ENCODE peak calls at places on chromosome 17, in six cellular contexts. T is GM23338, V is GM12878, Q is endothelial cell of umbilical vein, K is K562, O is HCT116. S is an unnamed sample.

GRCh38 chr17:40542562-40543411 is 22.5 kb downstream of the CCR7 start:
- DNase-seq in T (no peak), V (no peak), Q (peak; percentile 67), K (no peak), O (no peak), S (no peak)

GRCh38 chr17:2053380-2054261 is 1.3 kb upstream of the HIC1 start:
- DNase-seq in T (peak; percentile 88), V (no peak), Q (peak; percentile 76), K (peak; percentile 38), O (no peak), S (no peak)

GRCh38 chr17:64661731-64661980 is 451 bp downstream of the SMURF2 start:
- DNase-seq in T (no peak), V (no peak), Q (no peak), K (no peak), O (no peak), S (no peak)

GRCh38 chr17:3557768-3558583 is at the start of gene TRPV3:
- DNase-seq in T (no peak), V (peak; percentile 66), Q (no peak), K (peak; percentile 87), O (peak; percentile 21), S (no peak)

GRCh38 chr17:31072186-31072585 is 22.6 kb upstream of the NF1 start:
- DNase-seq in T (peak; percentile 20), V (no peak), Q (no peak), K (no peak), O (no peak), S (peak; percentile 42)

GRCh38 chr17:12134587-12134986 is 113.9 kb downstream of the MAP2K4 start:
- DNase-seq in T (no peak), V (no peak), Q (no peak), K (no peak), O (no peak), S (no peak)

GRCh38 chr17:16107165-16107770 is 107.6 kb downstream of the TTC19 start:
- DNase-seq in T (no peak), V (no peak), Q (no peak), K (no peak), O (no peak), S (no peak)

GRCh38 chr17:65359016-65359415 is 202.4 kb downstream of the AXIN2 start:
- DNase-seq in T (no peak), V (no peak), Q (peak; percentile 66), K (no peak), O (peak; percentile 56), S (no peak)

GRCh38 chr17:2405247-2405926 is 4.5 kb upstream of the MNT start:
- DNase-seq in T (no peak), V (no peak), Q (peak; percentile 43), K (no peak), O (no peak), S (no peak)

GRCh38 chr17:10226930-10227695 is 28.7 kb upstream of the GAS7 start:
- DNase-seq in T (peak; percentile 82), V (no peak), Q (no peak), K (peak; percentile 76), O (peak; percentile 23), S (no peak)

GRCh38 chr17:13362341-13363122 is 239.2 kb downstream of the HS3ST3A1 start:
- DNase-seq in T (no peak), V (no peak), Q (no peak), K (no peak), O (no peak), S (no peak)

GRCh38 chr17:51322390-51323029 is 62.2 kb downstream of the UTP18 start:
- DNase-seq in T (peak; percentile 88), V (no peak), Q (peak; percentile 26), K (peak; percentile 24), O (peak; percentile 61), S (no peak)

GRCh38 chr17:47694818-47695663 is 1.1 kb downstream of the TBKBP1 start:
- DNase-seq in T (peak; percentile 71), V (no peak), Q (peak; percentile 55), K (peak; percentile 68), O (no peak), S (no peak)

GRCh38 chr17:48444531-48445247 is 14.7 kb upstream of the SKAP1 start:
- DNase-seq in T (peak; percentile 28), V (no peak), Q (no peak), K (no peak), O (no peak), S (no peak)

GRCh38 chr17:27217631-27218030 is 76.3 kb upstream of the WSB1 start:
- DNase-seq in T (no peak), V (peak; percentile 89), Q (no peak), K (no peak), O (no peak), S (no peak)

GRCh38 chr17:16215965-16216316 is 607 bp upstream of the NCOR1 start:
- DNase-seq in T (peak; percentile 78), V (no peak), Q (no peak), K (no peak), O (peak; percentile 24), S (no peak)

GRCh38 chr17:33712120-33712519 is 419.0 kb upstream of the ASIC2 start:
- DNase-seq in T (peak; percentile 41), V (no peak), Q (no peak), K (no peak), O (no peak), S (no peak)

GRCh38 chr17:71180801-71181385 is 939.9 kb upstream of the SOX9 start:
- DNase-seq in T (no peak), V (no peak), Q (no peak), K (no peak), O (no peak), S (no peak)

GRCh38 chr17:50186661-50187402 is 14.6 kb downstream of the COL1A1 start:
- DNase-seq in T (no peak), V (no peak), Q (no peak), K (no peak), O (no peak), S (no peak)

GRCh38 chr17:39365872-39366271 is 35.6 kb downstream of the FBXL20 start:
- DNase-seq in T (no peak), V (no peak), Q (no peak), K (no peak), O (no peak), S (no peak)

GRCh38 chr17:49578963-49579500 is 3.4 kb downstream of the NXPH3 start:
- DNase-seq in T (no peak), V (no peak), Q (no peak), K (no peak), O (no peak), S (no peak)

GRCh38 chr17:7352559-7352889 is 562 bp downstream of the KCTD11 start:
- DNase-seq in T (no peak), V (no peak), Q (no peak), K (no peak), O (no peak), S (no peak)

GRCh38 chr17:44523672-44523972 is 20.4 kb upstream of the GPATCH8 start:
- DNase-seq in T (no peak), V (no peak), Q (no peak), K (no peak), O (no peak), S (no peak)

GRCh38 chr17:41657164-41657754 is 31.4 kb upstream of the EIF1 start:
- DNase-seq in T (no peak), V (no peak), Q (no peak), K (no peak), O (no peak), S (no peak)

GRCh38 chr17:56786989-56787482 is 46.7 kb downstream of the C17orf67 start:
- DNase-seq in T (no peak), V (peak; percentile 60), Q (peak; percentile 83), K (no peak), O (peak; percentile 90), S (no peak)

GRCh38 chr17:43171761-43172487 is 910 bp downstream of the NBR1 start:
- DNase-seq in T (peak; percentile 34), V (no peak), Q (peak; percentile 95), K (no peak), O (peak; percentile 50), S (peak; percentile 52)

GRCh38 chr17:17970699-17971430 is 1.3 kb downstream of the TOM1L2 start:
- DNase-seq in T (no peak), V (no peak), Q (no peak), K (peak; percentile 24), O (no peak), S (no peak)

GRCh38 chr17:57993471-57994365 is 5.7 kb upstream of the VEZF1 start:
- DNase-seq in T (no peak), V (no peak), Q (peak; percentile 82), K (no peak), O (no peak), S (no peak)

GRCh38 chr17:489758-490329 is 137.2 kb upstream of the RPH3AL start:
- DNase-seq in T (peak; percentile 61), V (no peak), Q (peak; percentile 35), K (peak; percentile 29), O (no peak), S (no peak)

GRCh38 chr17:74738051-74738996 is 1.3 kb downstream of the RAB37 start:
- DNase-seq in T (no peak), V (peak; percentile 60), Q (no peak), K (no peak), O (no peak), S (no peak)

GRCh38 chr17:17792551-17793377 is 44.0 kb downstream of the SREBF1 start:
- DNase-seq in T (peak; percentile 69), V (no peak), Q (peak; percentile 62), K (peak; percentile 21), O (no peak), S (no peak)

GRCh38 chr17:73718362-73718761 is 74.1 kb upstream of the SDK2 start:
- DNase-seq in T (no peak), V (no peak), Q (no peak), K (no peak), O (no peak), S (no peak)
- TF ChIP-seq POLR2AphosphoS5 in T (no peak), V (no peak), Q (no peak), K (no peak), O (no peak), S (no peak)

GRCh38 chr17:77160877-77161530 is 20.2 kb downstream of the SEC14L1 start:
- DNase-seq in T (no peak), V (no peak), Q (peak; percentile 42), K (no peak), O (no peak), S (no peak)
- H3K27ac ChIP-seq in T (no peak overlapping the region), V (no peak overlapping the region), Q (peak overlapping the region; percentile 22), K (no peak overlapping the region), O (no peak overlapping the region), S (peak overlapping the region; percentile 82)

GRCh38 chr17:76585048-76585648 is 512 bp downstream of the ST6GALNAC2 start:
- DNase-seq in T (peak; percentile 53), V (no peak), Q (no peak), K (no peak), O (no peak), S (no peak)
- TF ChIP-seq EZH2 in T (peak; percentile 92), V (no peak), Q (peak; percentile 77), K (no peak), O (no peak), S (no peak)

GRCh38 chr17:82435601-82436583 is 14.7 kb downstream of the CYBC1 start:
- DNase-seq in T (no peak), V (no peak), Q (no peak), K (no peak), O (no peak), S (no peak)

GRCh38 chr17:82439194-82439828 is 11.2 kb downstream of the CYBC1 start:
- DNase-seq in T (no peak), V (no peak), Q (no peak), K (no peak), O (no peak), S (no peak)

GRCh38 chr17:82438401-82439193 is 12.0 kb downstream of the CYBC1 start:
- DNase-seq in T (no peak), V (no peak), Q (no peak), K (no peak), O (no peak), S (no peak)

GRCh38 chr17:82436601-82437324 is 13.8 kb downstream of the CYBC1 start:
- DNase-seq in T (no peak), V (no peak), Q (no peak), K (no peak), O (no peak), S (no peak)

GRCh38 chr17:82437325-82437668 is 13.3 kb downstream of the CYBC1 start:
- DNase-seq in T (no peak), V (no peak), Q (no peak), K (no peak), O (no peak), S (no peak)
- TF ChIP-seq POLR2AphosphoS5 in T (no peak), V (no peak), Q (no peak), K (no peak), O (no peak), S (no peak)